ENCODE peak calls at places on chromosome 11, in seven cellular contexts. L is HL-60, O is GM23338, J is A549, X is K562, G is HCT116, I is HepG2. Y is an unnamed sample.

GRCh38 chr11:80722616-80723015 is 1281.8 kb upstream of the TENM4 start:
- DNase-seq in O (no peak), L (no peak), J (no peak), I (no peak), G (no peak), X (no peak), Y (no peak)

GRCh38 chr11:11843642-11844041 is 1.9 kb downstream of the USP47 start:
- DNase-seq in J (no peak), G (no peak), X (no peak), I (no peak), O (no peak), L (no peak), Y (no peak)

GRCh38 chr11:35944503-35945136 is 758 bp downstream of the LDLRAD3 start:
- DNase-seq in X (no peak), L (no peak), J (no peak), I (no peak), G (no peak), O (peak), Y (no peak)

GRCh38 chr11:120746836-120747609 is 235.5 kb downstream of the GRIK4 start:
- DNase-seq in G (no peak), I (no peak), L (no peak), O (no peak), J (no peak), X (peak), Y (no peak)

GRCh38 chr11:93059074-93059957 is 89.9 kb downstream of the MTNR1B start:
- DNase-seq in X (peak), G (no peak), O (no peak), J (no peak), L (no peak), I (no peak), Y (no peak)

GRCh38 chr11:11738370-11738769 is 103.4 kb upstream of the USP47 start:
- DNase-seq in L (no peak), I (no peak), J (no peak), G (no peak), O (no peak), X (no peak), Y (no peak)

GRCh38 chr11:98062714-98063113 is 958.0 kb upstream of the CNTN5 start:
- DNase-seq in I (no peak), G (no peak), O (no peak), X (no peak), L (no peak), J (no peak), Y (no peak)

GRCh38 chr11:69670158-69670845 is 4.9 kb downstream of the LTO1 start:
- DNase-seq in L (peak), O (peak), J (peak), X (peak), G (peak), I (peak), Y (peak)

GRCh38 chr11:69870772-69871171 is 51.6 kb upstream of the FGF3 start:
- DNase-seq in X (no peak), L (no peak), J (no peak), I (no peak), G (no peak), O (no peak), Y (no peak)

GRCh38 chr11:111694851-111695250 is 71.3 kb downstream of the PPP2R1B start:
- DNase-seq in L (no peak), G (no peak), I (no peak), O (no peak), J (peak), X (peak), Y (no peak)

GRCh38 chr11:96136623-96137313 is 206.2 kb downstream of the MAML2 start:
- DNase-seq in J (no peak), O (no peak), L (no peak), X (no peak), G (no peak), I (no peak), Y (no peak)

GRCh38 chr11:127996825-127997224 is 590.5 kb downstream of the ETS1 start:
- DNase-seq in X (no peak), I (no peak), L (no peak), O (no peak), G (no peak), J (no peak), Y (no peak)

GRCh38 chr11:12611352-12611751 is 62.9 kb upstream of the TEAD1 start:
- DNase-seq in I (no peak), L (no peak), X (no peak), G (no peak), O (no peak), J (no peak), Y (no peak)

GRCh38 chr11:115580416-115580815 is 76.2 kb upstream of the CADM1 start:
- DNase-seq in X (no peak), L (no peak), O (no peak), J (no peak), I (no peak), G (no peak), Y (no peak)

GRCh38 chr11:115580927-115581680 is 76.9 kb upstream of the CADM1 start:
- DNase-seq in J (no peak), I (no peak), L (no peak), G (no peak), O (no peak), X (peak), Y (no peak)

GRCh38 chr11:115585361-115586024 is 81.3 kb upstream of the CADM1 start:
- DNase-seq in X (no peak), J (no peak), I (no peak), O (no peak), G (no peak), L (no peak), Y (no peak)

GRCh38 chr11:115579181-115579825 is 75.1 kb upstream of the CADM1 start:
- DNase-seq in I (no peak), L (no peak), G (no peak), J (no peak), O (no peak), X (no peak), Y (no peak)

GRCh38 chr11:115581871-115582639 is 77.8 kb upstream of the CADM1 start:
- DNase-seq in I (no peak), O (peak), J (peak), X (peak), G (no peak), L (no peak), Y (peak)
- TF ChIP-seq REST in I (no peak), O (no peak), J (no peak), X (no peak), G (no peak), L (no peak), Y (no peak)

GRCh38 chr11:126702165-126702738 is 298.3 kb downstream of the KIRREL3 start:
- DNase-seq in G (no peak), L (no peak), O (no peak), J (no peak), X (no peak), I (no peak), Y (no peak)
- TF ChIP-seq REST in G (no peak), L (no peak), O (no peak), J (no peak), X (no peak), I (no peak), Y (no peak)

GRCh38 chr11:94185387-94186084 is 56.9 kb downstream of the PANX1 start:
- DNase-seq in O (no peak), I (no peak), X (no peak), L (no peak), J (no peak), G (no peak), Y (no peak)

GRCh38 chr11:94184362-94184761 is 55.7 kb downstream of the PANX1 start:
- DNase-seq in O (no peak), J (no peak), G (no peak), L (no peak), I (no peak), X (no peak), Y (no peak)

GRCh38 chr11:94184861-94185260 is 56.2 kb downstream of the PANX1 start:
- DNase-seq in X (no peak), O (no peak), J (no peak), G (no peak), I (no peak), L (no peak), Y (no peak)

GRCh38 chr11:94183251-94183885 is 54.7 kb downstream of the PANX1 start:
- DNase-seq in I (no peak), J (no peak), L (no peak), O (no peak), X (no peak), G (no peak), Y (no peak)

DNA sequence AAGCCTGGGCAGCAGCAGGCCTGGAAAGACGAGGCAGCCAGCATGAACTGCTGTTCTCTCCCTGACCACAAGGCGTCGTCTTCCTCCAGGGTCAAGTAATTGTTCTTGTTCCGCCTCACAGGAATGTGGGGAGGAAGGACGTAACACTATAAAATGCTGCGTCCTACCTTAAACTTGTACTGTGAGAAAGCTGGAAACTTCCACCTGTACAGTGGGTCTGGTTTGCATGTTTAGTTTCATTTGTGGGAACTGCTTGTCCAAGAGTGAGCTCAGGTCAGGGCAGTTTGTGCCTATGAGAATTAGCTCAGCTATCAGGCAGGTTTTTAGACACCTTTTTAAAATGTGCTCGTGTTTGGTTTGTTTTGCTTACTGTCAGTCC is 55.2 kb downstream of the PANX1 start:
- DNase-seq in I (peak), L (peak), J (peak), O (peak), G (peak), X (peak), Y (peak)
- TF ChIP-seq REST in I (no peak), L (no peak), J (no peak), O (no peak), G (no peak), X (no peak), Y (no peak)

DNA sequence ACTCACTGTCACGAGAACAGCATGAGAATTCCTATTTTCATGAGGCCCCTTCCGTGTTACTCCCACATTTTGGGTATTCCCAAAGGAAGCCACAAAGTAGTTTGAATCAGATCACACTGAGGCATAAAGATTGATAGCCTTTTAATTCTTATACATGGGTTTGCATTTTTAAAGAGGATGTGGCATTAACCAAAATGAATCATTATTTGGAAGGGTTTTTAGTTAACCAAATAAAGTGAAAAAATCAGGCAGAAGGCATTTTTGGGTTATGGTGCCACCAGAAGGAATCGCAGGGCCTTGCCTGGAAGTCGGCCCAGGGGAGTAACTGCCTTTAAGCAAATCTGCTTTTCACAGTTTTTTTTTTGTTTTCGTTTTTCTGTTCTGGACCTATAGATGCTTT is 55.4 kb downstream of the HSD17B12 start:
- DNase-seq in O (peak), X (no peak), G (no peak), I (no peak), J (no peak), L (no peak), Y (no peak)
- TF ChIP-seq REST in O (no peak), X (no peak), G (no peak), I (no peak), J (no peak), L (no peak), Y (no peak)

GRCh38 chr11:44188643-44189042 is 93.2 kb downstream of the EXT2 start:
- DNase-seq in O (no peak), J (peak), I (no peak), L (no peak), G (no peak), X (no peak), Y (no peak)
- TF ChIP-seq REST in O (no peak), J (no peak), I (no peak), L (no peak), G (no peak), X (no peak), Y (no peak)

Y was measured in Panc1.